ENCODE peak calls at places on chromosomes 2 and 18, in six cellular contexts. One of them, this sample, is unnamed.

GRCh38 chr18:58844871-58845270 is 19.8 kb upstream of the ZNF532 start:
- DNase-seq in osteocyte: no peak
- DNase-seq in SW480: no peak
- DNase-seq in H4: no peak
- DNase-seq in endothelial cell: no peak
- DNase-seq in stimulated activated naive CD8-positive, alpha-beta T cell treated with anti-CD3 and anti-CD28 coated beads, Interleukin-15, Interleukin-2, amounts not matched to agents 100 U/mL and 50 U/mL, for 24 hours: no peak
- DNase-seq in this sample: no peak

GRCh38 chr18:79914614-79915160 is 36.8 kb downstream of the SLC66A2 start:
- DNase-seq in osteocyte: peak
- DNase-seq in SW480: no peak
- DNase-seq in H4: no peak
- DNase-seq in endothelial cell: no peak
- DNase-seq in stimulated activated naive CD8-positive, alpha-beta T cell treated with anti-CD3 and anti-CD28 coated beads, Interleukin-15, Interleukin-2, amounts not matched to agents 100 U/mL and 50 U/mL, for 24 hours: no peak
- DNase-seq in this sample: no peak

GRCh38 chr2:64888591-64889309 is 100.4 kb upstream of the SLC1A4 start:
- DNase-seq in osteocyte: no peak
- DNase-seq in SW480: peak
- DNase-seq in H4: peak
- DNase-seq in endothelial cell: no peak
- DNase-seq in stimulated activated naive CD8-positive, alpha-beta T cell treated with anti-CD3 and anti-CD28 coated beads, Interleukin-15, Interleukin-2, amounts not matched to agents 100 U/mL and 50 U/mL, for 24 hours: no peak
- DNase-seq in this sample: peak

GRCh38 chr2:119234021-119235019 is 10.7 kb downstream of the STEAP3 start:
- DNase-seq in osteocyte: no peak
- DNase-seq in SW480: peak
- DNase-seq in H4: no peak
- DNase-seq in endothelial cell: peak
- DNase-seq in stimulated activated naive CD8-positive, alpha-beta T cell treated with anti-CD3 and anti-CD28 coated beads, Interleukin-15, Interleukin-2, amounts not matched to agents 100 U/mL and 50 U/mL, for 24 hours: no peak
- DNase-seq in this sample: peak

GRCh38 chr2:56015631-56016251 is 92.2 kb upstream of the EFEMP1 start:
- DNase-seq in osteocyte: no peak
- DNase-seq in SW480: no peak
- DNase-seq in H4: no peak
- DNase-seq in endothelial cell: peak
- DNase-seq in stimulated activated naive CD8-positive, alpha-beta T cell treated with anti-CD3 and anti-CD28 coated beads, Interleukin-15, Interleukin-2, amounts not matched to agents 100 U/mL and 50 U/mL, for 24 hours: no peak
- DNase-seq in this sample: peak

GRCh38 chr2:2238726-2239269 is 92.3 kb downstream of the MYT1L start:
- DNase-seq in osteocyte: peak
- DNase-seq in SW480: no peak
- DNase-seq in H4: no peak
- DNase-seq in endothelial cell: no peak
- DNase-seq in stimulated activated naive CD8-positive, alpha-beta T cell treated with anti-CD3 and anti-CD28 coated beads, Interleukin-15, Interleukin-2, amounts not matched to agents 100 U/mL and 50 U/mL, for 24 hours: no peak
- DNase-seq in this sample: no peak

GRCh38 chr2:103361712-103362111 is 599.9 kb downstream of the TMEM182 start:
- DNase-seq in osteocyte: no peak
- DNase-seq in SW480: no peak
- DNase-seq in H4: peak
- DNase-seq in endothelial cell: no peak
- DNase-seq in stimulated activated naive CD8-positive, alpha-beta T cell treated with anti-CD3 and anti-CD28 coated beads, Interleukin-15, Interleukin-2, amounts not matched to agents 100 U/mL and 50 U/mL, for 24 hours: no peak
- DNase-seq in this sample: peak

GRCh38 chr2:111157798-111158197 is 37.1 kb downstream of the BCL2L11 start:
- DNase-seq in osteocyte: no peak
- DNase-seq in SW480: no peak
- DNase-seq in H4: no peak
- DNase-seq in endothelial cell: no peak
- DNase-seq in stimulated activated naive CD8-positive, alpha-beta T cell treated with anti-CD3 and anti-CD28 coated beads, Interleukin-15, Interleukin-2, amounts not matched to agents 100 U/mL and 50 U/mL, for 24 hours: no peak
- DNase-seq in this sample: no peak

GRCh38 chr2:213285404-213285803 is 1.1 kb downstream of the SPAG16 start:
- DNase-seq in osteocyte: no peak
- DNase-seq in SW480: no peak
- DNase-seq in H4: no peak
- DNase-seq in endothelial cell: no peak
- DNase-seq in stimulated activated naive CD8-positive, alpha-beta T cell treated with anti-CD3 and anti-CD28 coated beads, Interleukin-15, Interleukin-2, amounts not matched to agents 100 U/mL and 50 U/mL, for 24 hours: no peak
- DNase-seq in this sample: no peak

GRCh38 chr2:32882911-32883810 is 63.6 kb upstream of the LTBP1 start:
- DNase-seq in osteocyte: no peak
- DNase-seq in SW480: no peak
- DNase-seq in H4: no peak
- DNase-seq in endothelial cell: no peak
- DNase-seq in stimulated activated naive CD8-positive, alpha-beta T cell treated with anti-CD3 and anti-CD28 coated beads, Interleukin-15, Interleukin-2, amounts not matched to agents 100 U/mL and 50 U/mL, for 24 hours: no peak
- DNase-seq in this sample: no peak

GRCh38 chr2:200730960-200731359 is 80.8 kb upstream of the BZW1 start:
- DNase-seq in osteocyte: no peak
- DNase-seq in SW480: no peak
- DNase-seq in H4: no peak
- DNase-seq in endothelial cell: no peak
- DNase-seq in stimulated activated naive CD8-positive, alpha-beta T cell treated with anti-CD3 and anti-CD28 coated beads, Interleukin-15, Interleukin-2, amounts not matched to agents 100 U/mL and 50 U/mL, for 24 hours: no peak
- DNase-seq in this sample: no peak

GRCh38 chr2:204341887-204342276 is 203.4 kb upstream of the PARD3B start:
- DNase-seq in osteocyte: no peak
- DNase-seq in SW480: no peak
- DNase-seq in H4: no peak
- DNase-seq in endothelial cell: no peak
- DNase-seq in stimulated activated naive CD8-positive, alpha-beta T cell treated with anti-CD3 and anti-CD28 coated beads, Interleukin-15, Interleukin-2, amounts not matched to agents 100 U/mL and 50 U/mL, for 24 hours: no peak
- DNase-seq in this sample: no peak

GRCh38 chr2:223937535-223937934 is 7.6 kb downstream of the WDFY1 start:
- DNase-seq in osteocyte: no peak
- DNase-seq in SW480: no peak
- DNase-seq in H4: no peak
- DNase-seq in endothelial cell: no peak
- DNase-seq in stimulated activated naive CD8-positive, alpha-beta T cell treated with anti-CD3 and anti-CD28 coated beads, Interleukin-15, Interleukin-2, amounts not matched to agents 100 U/mL and 50 U/mL, for 24 hours: no peak
- DNase-seq in this sample: no peak

GRCh38 chr2:130759906-130760753 is 4.8 kb downstream of the AMER3 start:
- DNase-seq in osteocyte: peak
- DNase-seq in SW480: peak
- DNase-seq in H4: peak
- DNase-seq in endothelial cell: no peak
- DNase-seq in stimulated activated naive CD8-positive, alpha-beta T cell treated with anti-CD3 and anti-CD28 coated beads, Interleukin-15, Interleukin-2, amounts not matched to agents 100 U/mL and 50 U/mL, for 24 hours: no peak
- DNase-seq in this sample: no peak

This sample was measured in iPS-NIHi11.